ENCODE peak calls at places on chromosomes 13 and 19, in six cellular contexts. B is kidney tubule cell; Y is AG08395; A is effector CD4-positive, alpha-beta T cell; L is hypothalamus; G is fibroblast of lung. V is an unnamed sample.

GRCh38 chr13:79435549-79435948 is 29.5 kb upstream of the RBM26 start:
- DNase-seq in B (no peak), Y (peak), A (no peak), L (no peak), G (peak), V (no peak)

GRCh38 chr19:32924200-32924599 is 47.6 kb downstream of the CEP89 start:
- DNase-seq in B (no peak), Y (no peak), A (no peak), L (no peak), G (peak), V (no peak)

GRCh38 chr13:80477641-80478443 is 136.9 kb upstream of the SPRY2 start:
- DNase-seq in B (no peak), Y (no peak), A (no peak), L (no peak), G (no peak), V (no peak)

GRCh38 chr13:24148414-24149305 is 11.9 kb upstream of the SPATA13 start:
- DNase-seq in B (peak), Y (peak), A (no peak), L (no peak), G (peak), V (peak)

GRCh38 chr13:76020421-76020955 is 384.4 kb downstream of the LMO7 start:
- DNase-seq in B (no peak), Y (no peak), A (no peak), L (no peak), G (no peak), V (no peak)

GRCh38 chr19:1065606-1066109 is 1.3 kb upstream of the ARHGAP45 start:
- DNase-seq in B (peak), Y (no peak), A (no peak), L (no peak), G (no peak), V (peak)

GRCh38 chr19:7751157-7751783 is 3.9 kb upstream of the CD209 start:
- DNase-seq in B (peak), Y (no peak), A (no peak), L (no peak), G (no peak), V (no peak)

GRCh38 chr13:26991508-26992181 is 180.0 kb downstream of the USP12 start:
- DNase-seq in B (no peak), Y (no peak), A (no peak), L (peak), G (peak), V (no peak)

GRCh38 chr13:48236528-48237353 is 3.7 kb downstream of the ITM2B start:
- DNase-seq in B (no peak), Y (no peak), A (no peak), L (no peak), G (peak), V (no peak)

GRCh38 chr19:48117515-48118330 is 7.1 kb upstream of the PLA2G4C start:
- DNase-seq in B (no peak), Y (no peak), A (no peak), L (no peak), G (no peak), V (peak)

GRCh38 chr13:37173214-37173613 is 67.8 kb upstream of the CSNK1A1L start:
- DNase-seq in B (no peak), Y (peak), A (no peak), L (no peak), G (peak), V (peak)

GRCh38 chr19:1992759-1993260 is 22.7 kb downstream of the BTBD2 start:
- DNase-seq in B (no peak), Y (peak), A (no peak), L (no peak), G (no peak), V (peak)

GRCh38 chr19:35090160-35090794 is 25.3 kb upstream of the FXYD3 start:
- DNase-seq in B (peak), Y (peak), A (peak), L (peak), G (peak), V (peak)